ENCODE peak calls at places on chromosomes 4 and X, in ten cellular contexts. D is psoas muscle; E is mucosa of gallbladder; O is MCF 10A; X is GM12865; T is NCI-H2171; F is stimulated activated CD4-positive, alpha-beta T cell treated with anti-CD3 and anti-CD28 coated beads, Interleukin-15, amount 100 ng/mL, for 1 hour; C is NCI-H1417; N is colonic mucosa; U is Calu3. V is an unnamed sample.

GRCh38 chr4:169225058-169225751 is 45.6 kb downstream of the SH3RF1 start:
- DNase-seq in D (no peak), E (no peak), O (peak; percentile 91), X (peak; percentile 52), T (no peak), F (no peak), C (no peak), N (no peak), U (peak; percentile 11), V (no peak)

GRCh38 chr4:78517050-78517652 is 34.4 kb upstream of the ANXA3 start:
- DNase-seq in D (no peak), E (no peak), O (peak; percentile 50), X (no peak), T (no peak), F (no peak), C (peak; percentile 59), N (no peak), U (no peak), V (no peak)

GRCh38 chr4:48073567-48074103 is 57.1 kb downstream of the NIPAL1 start:
- DNase-seq in D (no peak), E (no peak), O (no peak), X (no peak), T (no peak), F (no peak), C (no peak), N (no peak), U (no peak), V (no peak)

GRCh38 chrX:100928660-100929613 is at the start of gene XKRX:
- DNase-seq in D (no peak), E (peak; percentile 20), O (peak; percentile 47), X (peak; percentile 52), T (peak; percentile 16), F (no peak), C (peak; percentile 53), N (peak; percentile 80), U (peak; percentile 53), V (peak; percentile 62)

GRCh38 chrX:9530848-9531274 is 66.0 kb downstream of the TBL1X start:
- DNase-seq in D (peak; percentile 62), E (peak; percentile 68), O (peak; percentile 71), X (peak; percentile 23), T (peak; percentile 80), F (peak; percentile 6), C (peak; percentile 79), N (peak; percentile 47), U (peak; percentile 16), V (peak; percentile 63)

GRCh38 chr4:104860227-104861123 is 286.2 kb upstream of the TET2 start:
- DNase-seq in D (no peak), E (peak; percentile 70), O (peak; percentile 78), X (peak; percentile 87), T (peak; percentile 2), F (peak; percentile 3), C (peak; percentile 80), N (peak; percentile 69), U (peak; percentile 57), V (peak; percentile 66)

GRCh38 chr4:186854256-186854655 is 130.6 kb upstream of the FAT1 start:
- DNase-seq in D (no peak), E (no peak), O (no peak), X (no peak), T (no peak), F (no peak), C (no peak), N (no peak), U (no peak), V (no peak)

GRCh38 chrX:109626637-109627036 is 1.7 kb upstream of the KCNE5 start:
- DNase-seq in D (no peak), E (no peak), O (no peak), X (no peak), T (no peak), F (no peak), C (no peak), N (no peak), U (no peak), V (no peak)

GRCh38 chr4:186760576-186760975 is 36.9 kb upstream of the FAT1 start:
- DNase-seq in D (no peak), E (no peak), O (peak; percentile 83), X (no peak), T (no peak), F (no peak), C (no peak), N (no peak), U (no peak), V (no peak)